ENCODE peak calls at places on chromosomes 6 and 20, in six cellular contexts. S is endothelial cell of umbilical vein, F is SK-N-SH, Q is H1, D is HCT116, M is HepG2. V is an unnamed sample.

GRCh38 chr6:132224943-132225342 is 176.3 kb downstream of the MOXD1 start:
- DNase-seq in F (no peak), Q (no peak), D (no peak), S (no peak), M (no peak), V (no peak)

GRCh38 chr6:64622944-64623343 is 987.3 kb downstream of the PHF3 start:
- DNase-seq in M (no peak), D (no peak), Q (no peak), F (no peak), S (no peak), V (no peak)

GRCh38 chr20:13492001-13492480 is 146.7 kb downstream of the TASP1 start:
- DNase-seq in D (no peak), F (no peak), S (no peak), Q (no peak), M (no peak), V (no peak)

GRCh38 chr20:59573837-59574236 is 30.5 kb upstream of the PHACTR3 start:
- DNase-seq in Q (no peak), D (no peak), S (no peak), F (peak), M (no peak), V (no peak)

GRCh38 chr20:48691523-48691922 is 136.3 kb downstream of the PREX1 start:
- DNase-seq in M (no peak), S (no peak), F (no peak), D (no peak), Q (no peak), V (no peak)

GRCh38 chr6:150723056-150723658 is 123.5 kb downstream of the PLEKHG1 start:
- DNase-seq in Q (no peak), F (no peak), D (no peak), S (no peak), M (no peak), V (no peak)

GRCh38 chr6:145735356-145736165 is at the start of gene EPM2A:
- DNase-seq in D (peak), Q (peak), F (peak), M (peak), S (peak), V (peak)

GRCh38 chr20:51695574-51696303 is 72.5 kb downstream of the ATP9A start:
- DNase-seq in Q (no peak), D (no peak), S (peak), M (peak), F (peak), V (no peak)

GRCh38 chr6:44960898-44961297 is 367.2 kb upstream of the RUNX2 start:
- DNase-seq in Q (no peak), S (peak), D (peak), M (peak), F (no peak), V (peak)

GRCh38 chr6:127907960-127908640 is 7.2 kb upstream of the THEMIS start:
- DNase-seq in S (no peak), F (no peak), M (no peak), Q (no peak), D (no peak), V (peak)

GRCh38 chr6:1392813-1393640 is 3.7 kb downstream of the FOXF2 start:
- DNase-seq in F (no peak), D (no peak), M (no peak), Q (peak), S (no peak), V (no peak)

DNA sequence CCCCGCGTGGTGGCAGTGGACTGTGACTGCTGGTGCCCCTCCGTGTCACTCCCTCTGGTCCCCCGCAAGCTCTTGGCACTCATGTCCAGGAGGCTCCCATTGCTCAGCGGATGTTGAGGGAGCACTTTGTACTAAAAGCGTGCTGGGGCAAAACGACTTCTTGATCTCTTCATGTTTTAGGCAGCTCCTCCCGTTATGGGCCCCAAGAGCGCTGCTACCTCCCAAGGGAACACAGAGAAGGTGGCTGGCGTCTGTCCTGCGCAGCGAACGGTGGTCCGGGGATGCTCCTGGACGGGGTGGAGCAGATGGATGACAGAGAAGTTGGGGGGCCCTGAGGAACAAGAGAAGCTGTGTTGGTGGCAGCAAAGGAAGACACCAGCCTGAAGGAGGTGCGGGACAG is 99.8 kb downstream of the TMEM242 start:
- DNase-seq in D (no peak), F (no peak), S (no peak), M (no peak), Q (no peak), V (no peak)
- H3K9ac ChIP-seq in D (no peak), F (no peak), S (no peak), M (no peak), Q (no peak), V (no peak)

GRCh38 chr6:4892785-4893485 is 110.9 kb downstream of the RPP40 start:
- DNase-seq in S (no peak), Q (no peak), D (no peak), F (no peak), M (no peak), V (no peak)
- TF ChIP-seq MAX in S (no peak), Q (no peak), D (no peak), F (no peak), M (no peak), V (no peak)

DNA sequence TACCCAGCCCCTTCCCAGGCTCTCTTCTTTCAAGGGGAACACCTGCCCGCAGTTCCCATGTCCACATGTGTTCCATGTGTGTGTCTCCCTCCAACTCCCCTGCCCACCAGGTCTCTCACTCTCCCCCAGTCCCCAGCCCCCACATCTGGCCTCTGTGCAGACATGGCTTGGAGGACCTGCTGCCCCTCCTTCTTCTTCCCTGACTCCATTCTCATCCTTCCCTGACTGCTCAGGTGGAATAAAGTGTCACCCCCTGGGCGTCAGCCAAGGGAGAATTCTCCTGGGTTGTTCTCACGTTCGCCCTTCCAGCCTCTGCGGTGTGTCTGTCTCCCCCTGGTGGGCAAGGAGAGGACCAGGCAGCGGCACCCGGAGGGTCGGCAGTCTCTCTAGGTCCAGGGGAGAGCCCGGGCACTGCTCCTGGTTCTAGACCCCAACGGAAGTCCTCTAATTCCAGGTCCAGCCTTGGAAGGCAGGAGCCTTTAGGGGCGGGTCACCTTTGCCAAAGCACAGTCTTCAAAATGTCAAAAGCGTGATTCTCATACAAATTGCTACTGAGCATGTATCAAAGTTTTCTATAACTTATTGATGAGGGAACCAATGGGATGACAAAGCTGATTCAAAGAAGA is 50.5 kb downstream of the EBF4 start:
- DNase-seq in S (peak), Q (peak), F (peak), M (peak), D (peak), V (no peak)
- H3K9ac ChIP-seq in S (no peak), Q (no peak), F (no peak), M (no peak), D (no peak), V (no peak)

DNA sequence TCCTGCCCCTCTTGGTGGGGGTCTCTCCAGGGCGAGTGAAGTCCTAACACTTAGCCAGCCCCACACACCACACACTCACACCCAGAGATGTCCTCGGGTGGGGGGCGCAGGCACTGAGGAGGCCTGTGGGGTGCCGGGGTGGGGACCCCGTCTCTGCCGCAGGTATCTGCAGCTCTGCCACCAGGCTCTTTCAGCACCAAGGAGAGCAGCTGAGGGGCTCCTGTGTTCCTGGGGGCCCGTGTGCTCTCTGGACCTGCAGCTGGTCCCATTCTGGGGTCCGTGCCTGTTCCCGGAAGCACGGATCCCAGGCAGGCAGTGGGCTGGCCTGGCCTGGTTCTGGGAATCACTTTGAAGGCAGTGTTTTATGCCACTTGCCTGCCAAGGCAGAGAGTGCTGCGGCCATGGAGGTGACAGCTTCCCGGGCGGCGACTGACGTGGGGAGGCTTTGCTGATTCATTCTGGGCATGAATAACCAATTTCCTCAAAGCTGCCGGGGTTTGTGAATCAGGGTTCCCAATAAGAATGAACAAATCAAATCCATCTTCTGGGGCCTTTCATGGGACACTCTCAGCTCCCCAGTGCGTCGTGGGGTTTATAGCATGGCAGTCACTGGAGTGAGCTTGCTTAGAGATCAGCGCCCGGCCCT is 54.4 kb upstream of the SLCO4A1 start:
- DNase-seq in Q (peak), M (no peak), S (peak), D (no peak), F (no peak), V (no peak)
- TF ChIP-seq MAX in Q (no peak), M (no peak), S (no peak), D (no peak), F (no peak), V (no peak)

GRCh38 chr6:34526241-34526972 is 29.7 kb downstream of the SPDEF start:
- DNase-seq in Q (no peak), F (no peak), M (no peak), D (no peak), S (no peak), V (no peak)
- H3K9ac ChIP-seq in Q (no peak), F (no peak), M (no peak), D (peak), S (peak), V (no peak)

DNA sequence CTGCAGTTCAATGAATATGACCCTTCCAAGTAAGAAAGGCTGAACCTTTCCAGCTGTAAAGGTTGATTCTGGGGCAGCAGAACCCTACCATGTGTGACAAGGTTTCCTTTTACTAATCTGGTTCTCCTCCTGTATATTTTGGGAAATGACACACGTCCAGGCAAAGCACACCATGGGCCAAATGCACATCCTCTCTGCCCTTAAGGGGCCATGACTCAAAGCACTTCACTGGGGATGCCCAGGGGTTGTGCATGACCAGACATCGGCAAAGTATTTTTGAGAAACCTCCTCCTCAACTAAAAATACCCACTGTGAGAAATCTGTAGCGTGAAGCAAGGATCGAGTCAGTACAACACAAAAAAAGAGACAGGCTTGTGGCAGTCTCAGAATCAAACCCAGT is 174.7 kb downstream of the BACH2 start:
- DNase-seq in S (no peak), M (no peak), Q (no peak), F (no peak), D (no peak), V (no peak)
- TF ChIP-seq MAX in S (no peak), M (no peak), Q (no peak), F (no peak), D (no peak), V (no peak)

V was measured in GM12878.